ENCODE peak calls at places on chromosomes 7 and 10, in five cellular contexts. R is stomach, X is SJSA1, P is Caco-2, Q is neuronal stem cell. D is an unnamed sample.

GRCh38 chr10:123573236-123574147 is 92.7 kb upstream of the GPR26 start:
- DNase-seq in X (no peak), R (peak; percentile 68), P (peak; percentile 68), Q (peak; percentile 44), D (peak; percentile 78)

GRCh38 chr10:116998172-116998571 is 6.8 kb downstream of the SHTN1 start:
- DNase-seq in R (no peak), Q (no peak), P (no peak), X (no peak), D (no peak)

GRCh38 chr10:70672165-70672992 is at the start of gene ADAMTS14:
- DNase-seq in P (peak; percentile 45), R (no peak), X (peak; percentile 44), Q (peak; percentile 44), D (no peak)

GRCh38 chr7:100171087-100171681 is 2.8 kb upstream of the GAL3ST4 start:
- DNase-seq in P (no peak), X (no peak), R (no peak), Q (peak; percentile 38), D (no peak)

GRCh38 chr10:70757856-70758255 is 27.3 kb downstream of the TBATA start:
- DNase-seq in R (no peak), Q (no peak), P (no peak), X (no peak), D (no peak)

GRCh38 chr7:44286182-44286617 is 39.2 kb downstream of the CAMK2B start:
- DNase-seq in Q (no peak), R (peak; percentile 17), X (no peak), P (no peak), D (no peak)

GRCh38 chr7:84847790-84848189 is 339.1 kb downstream of the SEMA3D start:
- DNase-seq in P (no peak), Q (no peak), R (no peak), X (no peak), D (no peak)

GRCh38 chr7:136677456-136678365 is 190.7 kb upstream of the CHRM2 start:
- DNase-seq in P (no peak), X (peak; percentile 5), Q (no peak), R (no peak), D (no peak)

GRCh38 chr10:97587183-97587582 is 2.3 kb upstream of the C10orf62 start:
- DNase-seq in R (no peak), P (no peak), X (no peak), Q (no peak), D (no peak)
- H3K4me3 ChIP-seq in R (no peak overlapping the region), P (no peak overlapping the region), X (no peak overlapping the region), Q (no peak overlapping the region), D (no peak overlapping the region)

DNA sequence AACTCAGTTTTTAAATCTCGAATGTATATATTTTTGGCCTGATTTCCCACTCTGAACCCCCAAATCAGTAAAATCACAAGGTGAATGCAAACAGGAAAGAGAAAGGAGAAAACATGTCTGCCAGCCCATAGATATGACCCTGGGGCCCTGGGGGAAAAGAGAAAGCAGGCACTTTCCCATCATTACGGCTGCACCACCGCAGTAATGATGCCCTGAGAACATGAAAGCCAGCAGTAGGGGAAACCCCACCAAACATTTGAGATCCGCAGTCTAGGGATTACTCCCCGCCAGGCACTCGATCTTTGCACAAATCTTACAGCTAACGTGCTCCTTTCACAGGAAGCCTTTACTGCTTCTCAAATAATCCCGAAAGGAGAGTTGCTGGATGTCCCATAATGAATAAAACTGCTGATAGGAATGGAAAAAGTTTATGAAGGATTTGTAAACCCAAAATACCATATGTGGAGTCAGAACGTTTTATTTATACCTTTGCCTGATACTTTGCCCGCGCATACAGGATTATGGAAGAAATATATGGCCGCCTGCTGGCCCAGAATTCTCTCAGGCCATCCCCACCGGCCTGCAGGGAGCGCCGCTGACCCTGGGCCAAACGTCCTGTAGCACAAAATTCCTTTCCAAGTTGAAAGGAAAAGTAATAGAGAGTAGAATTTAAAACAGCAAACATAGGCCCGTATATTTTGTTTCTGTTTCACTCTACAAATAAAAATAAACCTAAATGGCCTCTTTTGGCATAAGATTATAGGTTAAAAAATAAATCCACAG is 180.0 kb upstream of the INHBA start:
- DNase-seq in Q (no peak), P (no peak), X (no peak), R (no peak), D (no peak)
- H3K4me1 ChIP-seq in Q (no peaks in the 10 kb centered on the region), P (peaks cover 5% of the 10 kb centered on the region), X (peaks cover 72% of the 10 kb centered on the region), R (peaks cover 26% of the 10 kb centered on the region), D (no peaks in the 10 kb centered on the region)

GRCh38 chr7:32071466-32072091 is 1.4 kb upstream of the PDE1C start:
- DNase-seq in P (no peak), R (no peak), X (no peak), Q (no peak), D (no peak)

GRCh38 chr7:32073533-32073932 is 3.3 kb upstream of the PDE1C start:
- DNase-seq in R (no peak), X (no peak), P (no peak), Q (no peak), D (no peak)

GRCh38 chr7:32070406-32071360 is at the start of gene PDE1C:
- DNase-seq in Q (peak; percentile 21), X (no peak), P (no peak), R (no peak), D (no peak)

GRCh38 chr7:32070051-32070405 is 179 bp downstream of the PDE1C start:
- DNase-seq in X (no peak), R (no peak), Q (no peak), P (no peak), D (no peak)

GRCh38 chr7:32072397-32072796 is 2.2 kb upstream of the PDE1C start:
- DNase-seq in P (no peak), Q (no peak), X (no peak), R (no peak), D (no peak)
- H3K4me3 ChIP-seq in P (no peak overlapping the region), Q (no peak overlapping the region), X (no peak overlapping the region), R (no peak overlapping the region), D (no peak overlapping the region)

GRCh38 chr7:47475880-47476227 is 106.1 kb downstream of the TNS3 start:
- DNase-seq in R (no peak), X (no peak), P (no peak), Q (no peak), D (no peak)
- H3K4me1 ChIP-seq in R (peaks cover 94% of the 10 kb centered on the region), X (peaks cover 45% of the 10 kb centered on the region), P (peaks cover 61% of the 10 kb centered on the region), Q (peaks cover 4% of the 10 kb centered on the region), D (peaks cover 20% of the 10 kb centered on the region)

DNA sequence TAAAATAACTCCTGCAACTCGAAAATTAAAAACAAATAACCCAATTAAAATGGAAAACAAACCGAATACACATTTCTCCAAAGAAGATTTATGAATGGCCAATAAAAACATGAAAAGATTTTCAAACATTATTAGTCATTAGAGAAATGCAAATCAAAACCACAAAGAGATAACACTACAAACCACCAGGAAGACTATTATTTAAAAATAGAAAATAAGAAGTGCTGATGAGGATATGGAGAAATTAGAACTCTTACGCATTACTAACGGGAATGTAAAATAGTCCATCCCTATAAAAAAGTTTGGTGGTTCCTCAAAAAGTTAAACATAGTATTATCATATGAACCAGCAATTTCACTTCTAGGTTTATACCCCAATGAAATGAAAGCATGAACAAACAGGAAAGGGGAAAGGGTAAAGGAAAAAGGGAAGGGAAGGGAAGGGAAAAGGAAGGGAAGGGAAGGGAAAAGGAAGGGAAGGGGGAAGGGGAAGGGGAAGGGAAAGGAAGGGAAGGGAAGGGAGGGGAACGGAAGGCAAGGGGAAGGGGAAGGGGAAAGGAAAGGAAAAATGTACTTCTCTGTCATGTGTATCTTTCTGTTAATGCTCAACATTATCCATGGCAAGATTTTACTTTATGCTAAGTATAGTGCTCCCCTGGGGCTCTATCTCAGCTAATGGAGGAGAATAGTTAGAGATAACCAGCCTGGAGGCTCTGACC is 125.3 kb upstream of the RSU1 start:
- DNase-seq in X (no peak), R (no peak), Q (no peak), P (no peak), D (no peak)
- H3K4me3 ChIP-seq in X (no peak overlapping the region), R (no peak overlapping the region), Q (no peak overlapping the region), P (no peak overlapping the region), D (no peak overlapping the region)

GRCh38 chr10:30029890-30030261 is 29.5 kb downstream of the JCAD start:
- DNase-seq in X (no peak), R (no peak), P (no peak), Q (no peak), D (no peak)
- H3K4me1 ChIP-seq in X (no peaks in the 10 kb centered on the region), R (peaks cover 45% of the 10 kb centered on the region), P (peaks cover 3% of the 10 kb centered on the region), Q (peaks cover 3% of the 10 kb centered on the region), D (no peaks in the 10 kb centered on the region)

DNA sequence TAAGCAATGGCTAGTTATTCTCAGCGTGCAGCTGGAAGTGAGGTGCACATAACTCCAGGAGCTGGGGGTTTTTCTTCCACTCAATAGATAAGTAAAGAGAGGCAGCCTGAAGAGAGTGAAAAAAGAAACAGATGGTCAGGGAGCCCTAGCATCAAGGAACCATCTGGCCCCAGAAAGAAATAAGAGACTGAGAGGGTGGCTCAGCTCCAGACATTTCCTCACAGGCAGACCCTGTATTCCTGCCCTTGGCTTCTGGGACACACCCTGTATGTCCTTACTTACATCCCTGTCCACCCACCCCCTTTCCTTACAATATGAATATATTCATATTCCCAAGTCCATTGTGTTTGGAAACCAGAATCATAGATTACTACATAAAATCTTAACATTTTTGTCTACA is 21.0 kb upstream of the SLC35G1 start:
- DNase-seq in Q (no peak), R (no peak), P (no peak), X (no peak), D (no peak)
- H3K4me3 ChIP-seq in Q (no peak overlapping the region), R (no peak overlapping the region), P (no peak overlapping the region), X (no peak overlapping the region), D (no peak overlapping the region)

GRCh38 chr10:124734311-124735166 is 9.6 kb downstream of the FAM53B start:
- DNase-seq in P (no peak), Q (no peak), R (no peak), X (no peak), D (no peak)
- H3K4me1 ChIP-seq in P (no peaks in the 10 kb centered on the region), Q (peaks cover 21% of the 10 kb centered on the region), R (peaks cover 95% of the 10 kb centered on the region), X (peaks cover 31% of the 10 kb centered on the region), D (peaks cover 4% of the 10 kb centered on the region)

D was measured in HAP-1.